ENCODE peak calls at places on chromosomes 7 and 10, in four cellular contexts. K is fibroblast of pulmonary artery, H is AG09309, J is IMR-90. C is an unnamed sample.

GRCh38 chr7:134782121-134782623 is 2.7 kb downstream of the CALD1 start:
- DNase-seq in K (peak; percentile 71), H (no peak), J (peak; percentile 53), C (no peak)

GRCh38 chr10:88642991-88643390 is 21.3 kb upstream of the LIPF start:
- DNase-seq in K (peak; percentile 59), H (no peak), J (peak; percentile 60), C (no peak)

GRCh38 chr7:43954524-43955228 is 28.4 kb downstream of the UBE2D4 start:
- DNase-seq in K (peak; percentile 69), H (peak; percentile 8), J (peak; percentile 75), C (peak; percentile 12)

GRCh38 chr7:81624650-81625310 is 145.1 kb downstream of the HGF start:
- DNase-seq in K (no peak), H (no peak), J (peak; percentile 50), C (no peak)

GRCh38 chr10:17742918-17743317 is 9.1 kb upstream of the TMEM236 start:
- DNase-seq in K (peak; percentile 77), H (no peak), J (peak; percentile 60), C (no peak)

GRCh38 chr10:85864173-85864549 is 502.4 kb downstream of the GRID1 start:
- DNase-seq in K (no peak), H (no peak), J (no peak), C (no peak)

GRCh38 chr7:29375641-29376562 is 181.3 kb downstream of the CHN2 start:
- DNase-seq in K (no peak), H (no peak), J (no peak), C (peak; percentile 19)

GRCh38 chr10:75547391-75548298 is 116.2 kb downstream of the LRMDA start:
- DNase-seq in K (peak; percentile 74), H (peak; percentile 85), J (peak; percentile 9), C (peak; percentile 39)

GRCh38 chr10:95536894-95537542 is 24.2 kb downstream of the SORBS1 start:
- DNase-seq in K (no peak), H (no peak), J (no peak), C (no peak)

GRCh38 chr10:59079386-59080226 is 96.8 kb upstream of the PHYHIPL start:
- DNase-seq in K (peak; percentile 59), H (peak; percentile 21), J (peak; percentile 75), C (peak; percentile 73)

GRCh38 chr7:93228302-93228701 is 2.0 kb upstream of the HEPACAM2 start:
- DNase-seq in K (peak; percentile 81), H (peak; percentile 39), J (peak; percentile 70), C (no peak)

GRCh38 chr7:35492451-35493175 is 202.3 kb downstream of the HERPUD2 start:
- DNase-seq in K (no peak), H (no peak), J (no peak), C (no peak)

GRCh38 chr10:6203331-6204062 is 765 bp downstream of the PFKFB3 start:
- DNase-seq in K (peak; percentile 53), H (no peak), J (peak; percentile 47), C (no peak)

GRCh38 chr10:43698156-43698555 is 49.5 kb upstream of the ZNF32 start:
- DNase-seq in K (no peak), H (no peak), J (no peak), C (no peak)

DNA sequence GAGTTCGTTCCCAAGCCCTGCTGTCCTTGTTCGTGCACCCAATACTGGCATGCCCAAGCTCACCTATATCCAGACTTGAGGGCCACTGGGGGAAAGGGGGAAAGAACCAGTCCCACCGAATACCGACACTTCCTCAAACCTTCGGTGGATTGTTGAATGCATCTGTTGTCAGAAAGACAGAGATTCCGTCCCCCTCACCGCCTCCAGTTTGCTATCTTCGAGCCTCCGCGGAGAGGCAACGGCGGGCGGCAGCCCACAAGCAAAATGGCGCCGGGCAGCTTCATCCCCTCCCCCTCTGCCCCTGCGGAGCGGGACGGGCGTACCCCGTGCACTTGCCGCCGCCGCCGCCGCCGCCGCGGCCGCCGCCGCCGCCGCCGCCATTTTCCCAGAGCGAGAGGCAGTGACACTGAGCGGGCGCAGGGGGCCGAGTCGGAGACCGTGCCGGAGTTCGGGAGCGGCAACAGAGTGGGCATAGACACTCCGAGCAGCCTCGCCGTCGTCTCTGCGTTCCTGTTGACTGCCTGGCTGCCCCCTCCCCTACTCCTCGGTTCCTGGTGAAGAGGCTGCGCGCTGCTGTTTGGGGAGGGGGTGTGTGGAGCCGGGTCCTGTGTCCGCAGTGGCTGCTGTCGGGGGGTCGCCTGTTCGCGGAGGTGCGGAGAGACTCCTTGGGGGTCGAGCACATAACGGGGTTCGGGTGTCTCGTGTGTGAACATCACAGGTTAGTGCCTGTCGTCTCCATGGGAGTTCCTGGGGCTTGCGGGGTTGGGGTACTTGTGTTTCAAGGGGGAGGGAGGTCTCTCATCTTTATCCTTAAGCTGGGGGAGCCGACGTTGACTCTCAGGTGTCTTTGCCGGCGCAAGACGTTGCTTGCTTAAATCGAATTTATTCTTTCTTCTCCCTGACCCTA is at the start of gene KMT2E:
- DNase-seq in K (peak; percentile 87), H (peak; percentile 34), J (peak; percentile 77), C (no peak)
- TF ChIP-seq CTCF in K (no peak), H (peak; percentile 14), J (peak; percentile 20), C (no peak)

DNA sequence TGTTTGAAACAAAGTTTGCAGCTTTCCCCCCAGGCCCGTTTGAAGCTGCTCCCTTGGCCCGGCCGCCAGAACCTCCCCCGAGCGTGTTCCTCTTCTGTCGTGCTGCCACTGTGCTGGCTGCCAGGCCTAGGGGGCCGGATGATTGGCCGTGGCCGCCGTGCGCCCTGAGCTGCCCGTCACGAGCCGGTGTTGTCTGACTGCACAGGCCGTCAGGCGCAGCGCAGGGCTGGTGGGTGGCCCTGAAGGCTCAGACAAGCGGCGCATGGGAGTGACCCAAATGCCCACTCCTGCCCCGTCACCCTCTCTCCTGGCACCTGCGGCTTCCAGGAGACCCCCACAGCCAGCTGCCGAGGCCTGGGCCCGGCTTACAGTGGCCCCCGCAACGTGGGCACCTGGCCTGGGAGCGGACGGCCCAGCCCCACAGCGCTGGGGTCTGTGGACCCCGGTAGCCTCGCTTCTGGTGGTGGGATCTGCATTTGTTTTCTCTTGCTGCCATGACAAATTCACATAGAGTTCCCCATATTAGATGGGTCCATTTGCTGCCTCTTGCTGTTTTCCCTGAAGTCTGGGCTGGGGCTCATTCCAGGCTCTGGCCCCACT is 13.1 kb downstream of the JAKMIP3 start:
- DNase-seq in K (no peak), H (no peak), J (no peak), C (no peak)
- H3K4me3 ChIP-seq in K (no peak overlapping the region), H (no peak overlapping the region), J (no peak overlapping the region), C (no peak overlapping the region)

GRCh38 chr7:125059861-125060456 is 130.3 kb upstream of the POT1 start:
- DNase-seq in K (peak; percentile 39), H (no peak), J (peak; percentile 3), C (no peak)
- TF ChIP-seq CTCF in K (peak; percentile 43), H (no peak), J (peak; percentile 44), C (no peak)

DNA sequence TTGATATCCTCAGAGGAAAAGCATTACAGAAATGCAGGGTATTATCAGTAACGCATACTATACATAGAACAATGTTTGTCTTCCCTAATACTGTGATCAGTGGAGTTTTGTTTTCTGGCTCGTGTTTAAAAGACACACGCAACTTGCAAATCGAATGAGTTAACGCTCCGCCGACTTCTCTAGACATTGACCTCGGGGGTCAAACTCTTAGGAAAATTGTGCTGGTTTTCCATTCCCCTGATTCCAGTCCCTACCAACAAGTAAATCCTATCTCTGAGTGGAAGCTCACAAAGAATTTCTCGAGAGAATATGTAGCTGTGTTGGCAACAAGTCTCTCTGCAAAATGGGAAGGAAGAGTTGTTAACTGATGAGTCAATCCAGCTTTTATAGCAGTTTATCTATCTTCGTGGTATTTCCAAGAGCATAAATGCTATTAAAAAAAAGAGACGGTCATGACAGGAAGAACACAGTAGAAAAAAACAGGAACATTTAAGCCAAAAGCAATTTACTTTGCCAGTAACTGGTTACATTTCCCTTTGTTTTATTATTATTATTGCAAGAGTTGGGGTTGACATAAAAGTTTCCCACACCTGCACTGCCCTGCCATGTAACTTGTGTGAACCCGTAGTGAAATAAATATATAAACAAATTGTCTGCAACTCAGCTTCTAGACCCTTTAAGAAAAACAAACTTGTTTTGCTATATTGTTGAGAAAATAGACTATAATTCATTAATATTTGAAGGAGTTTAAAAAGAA is 144.4 kb downstream of the ARID5B start:
- DNase-seq in K (peak; percentile 94), H (peak; percentile 91), J (peak; percentile 95), C (peak; percentile 94)
- H3K4me3 ChIP-seq in K (peak overlapping the region; percentile 25), H (no peak overlapping the region), J (peak overlapping the region; percentile 31), C (peak overlapping the region; percentile 27)

DNA sequence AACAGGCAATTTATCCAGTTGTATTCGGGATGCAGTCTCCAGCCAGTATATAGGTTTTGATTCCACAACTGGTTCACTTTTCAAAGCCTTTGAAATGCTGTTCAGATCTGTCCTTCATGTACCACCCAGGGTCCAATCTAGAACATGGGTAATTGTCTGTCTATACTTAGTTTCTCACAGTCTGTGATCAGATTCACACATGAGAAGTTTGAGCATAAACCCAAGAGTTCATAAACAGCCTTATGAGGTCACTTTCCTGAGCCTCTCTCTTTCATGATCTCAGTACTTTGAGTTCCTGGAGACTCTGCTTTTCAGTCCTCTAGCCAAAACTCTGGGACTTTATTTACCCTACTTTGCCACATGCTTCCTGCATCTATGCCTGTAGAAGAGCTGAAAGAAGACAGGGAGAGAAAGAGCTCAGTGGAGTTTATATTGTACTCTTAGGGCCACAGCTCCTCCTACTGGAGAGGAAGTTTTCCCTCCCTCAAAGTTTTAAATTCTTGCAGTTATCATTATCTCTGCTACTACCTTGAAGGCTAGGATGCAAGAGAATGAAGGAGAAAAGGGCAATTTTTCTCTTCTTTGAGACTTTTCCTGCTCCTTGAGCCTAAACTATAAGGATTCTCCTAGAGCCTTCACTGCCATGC is 172.0 kb downstream of the ZEB1 start:
- DNase-seq in K (peak; percentile 78), H (peak; percentile 8), J (peak; percentile 52), C (peak; percentile 20)
- TF ChIP-seq CTCF in K (peak; percentile 77), H (peak; percentile 67), J (peak; percentile 62), C (peak; percentile 83)

DNA sequence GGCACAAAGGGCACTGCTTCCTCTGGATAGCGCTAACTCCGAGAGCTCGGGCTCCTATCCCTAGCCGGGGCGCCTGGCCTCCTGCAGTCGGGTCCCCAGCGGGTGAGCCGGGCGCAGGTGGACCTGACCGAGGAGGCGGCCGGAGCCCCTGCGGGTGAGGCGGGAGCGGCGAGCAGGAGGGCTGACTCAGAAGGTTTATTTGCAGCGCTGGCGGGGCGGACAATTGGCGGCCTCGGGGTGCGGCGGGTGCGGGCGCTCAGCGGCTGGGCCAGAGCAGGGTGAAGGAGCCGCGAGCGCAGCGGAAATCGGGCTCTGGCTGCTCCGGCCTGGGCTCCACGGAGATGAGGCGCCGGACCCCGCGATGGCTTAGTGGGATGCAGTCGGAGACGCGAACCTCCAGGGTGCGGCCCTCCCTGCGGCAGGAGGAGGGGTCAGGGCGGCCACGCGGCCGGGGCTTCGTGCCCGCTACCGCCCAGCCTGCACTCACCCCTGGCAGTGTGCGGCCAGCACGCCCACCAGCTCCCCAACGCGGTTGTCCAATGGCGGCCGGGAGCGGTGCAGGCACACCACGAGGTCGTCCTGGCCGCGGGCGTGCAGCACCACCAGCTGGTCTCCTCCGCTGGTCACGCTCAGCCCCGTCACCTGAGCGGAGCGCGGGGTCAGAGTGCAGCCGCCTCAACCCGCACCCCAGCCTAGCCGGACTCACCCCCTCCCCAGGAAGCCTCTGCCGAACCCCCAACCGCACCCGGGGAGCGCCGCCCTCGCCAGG is 16.1 kb downstream of the MYO1G start:
- DNase-seq in K (peak; percentile 25), H (no peak), J (no peak), C (no peak)
- H3K4me3 ChIP-seq in K (peak overlapping the region; percentile 42), H (peak overlapping the region; percentile 30), J (peak overlapping the region; percentile 34), C (peak overlapping the region; percentile 52)